ENCODE peak calls at places on chromosomes 4 and X, in five cellular contexts. K is iPS-NIHi11; R is GM19239; I is endodermal cell; J is NK-92 treated with Interleukin-12 subunit alpha and Interleukin-12 subunit beta, amount 100 ng/mL, for 24 hours. W is an unnamed sample.

GRCh38 chr4:130703211-130703920 is 1607.4 kb downstream of the C4orf33 start:
- DNase-seq in K (no peak), R (no peak), I (no peak), J (no peak), W (no peak)

GRCh38 chr4:1872918-1873269 is 1.7 kb downstream of the NSD2 start:
- DNase-seq in K (no peak), R (peak), I (no peak), J (no peak), W (no peak)

GRCh38 chrX:49238735-49239134 is 3.5 kb downstream of the CCDC22 start:
- DNase-seq in K (no peak), R (no peak), I (no peak), J (no peak), W (no peak)

GRCh38 chr4:81472249-81473085 is 760 bp upstream of the RASGEF1B start:
- DNase-seq in K (peak), R (peak), I (peak), J (no peak), W (no peak)

GRCh38 chr4:82797048-82797590 is 1.5 kb downstream of the SCD5 start:
- DNase-seq in K (peak), R (no peak), I (no peak), J (no peak), W (no peak)

GRCh38 chr4:139740531-139741041 is 75.0 kb downstream of the MGST2 start:
- DNase-seq in K (no peak), R (no peak), I (peak), J (no peak), W (no peak)

GRCh38 chr4:68451246-68452211 is 4.3 kb downstream of the TMPRSS11E start:
- DNase-seq in K (peak), R (no peak), I (no peak), J (no peak), W (peak)

GRCh38 chr4:159770398-159770797 is 667.5 kb downstream of the RAPGEF2 start:
- DNase-seq in K (no peak), R (no peak), I (no peak), J (no peak), W (no peak)

GRCh38 chr4:33837043-33837442 is 2407.3 kb downstream of the ARAP2 start:
- DNase-seq in K (no peak), R (no peak), I (no peak), J (no peak), W (peak)

GRCh38 chrX:155768036-155768769 is 112.9 kb upstream of the VAMP7 start:
- DNase-seq in K (no peak), R (no peak), I (no peak), J (no peak), W (no peak)

GRCh38 chr4:472881-473574 is 25.9 kb downstream of the ZNF721 start:
- DNase-seq in K (no peak), R (no peak), I (no peak), J (no peak), W (no peak)

GRCh38 chrX:136622568-136622967 is 25.4 kb upstream of the CD40LG start:
- DNase-seq in K (no peak), R (no peak), I (no peak), J (no peak), W (no peak)

GRCh38 chr4:14566518-14566917 is 435.8 kb upstream of the CPEB2 start:
- DNase-seq in K (no peak), R (no peak), I (no peak), J (no peak), W (no peak)

GRCh38 chr4:170323623-170324022 is 233.9 kb upstream of the AADAT start:
- DNase-seq in K (no peak), R (no peak), I (no peak), J (no peak), W (no peak)

GRCh38 chrX:9785944-9786741 is at the start of gene SHROOM2:
- DNase-seq in K (peak), R (no peak), I (peak), J (no peak), W (no peak)

GRCh38 chrX:1673337-1673736 is 58.5 kb downstream of the ASMT start:
- DNase-seq in K (peak), R (peak), I (peak), J (peak), W (no peak)

GRCh38 chr4:56683455-56683854 is 2.4 kb upstream of the HOPX start:
- DNase-seq in K (no peak), R (no peak), I (no peak), J (no peak), W (no peak)

GRCh38 chr4:95693594-95693993 is 144.8 kb upstream of the UNC5C start:
- DNase-seq in K (peak), R (no peak), I (peak), J (no peak), W (no peak)

GRCh38 chr4:158914178-158914577 is 145.4 kb downstream of the FNIP2 start:
- DNase-seq in K (no peak), R (no peak), I (no peak), J (no peak), W (peak)

GRCh38 chr4:169080970-169081369 is 70.9 kb upstream of the CBR4 start:
- DNase-seq in K (no peak), R (no peak), I (no peak), J (no peak), W (no peak)

GRCh38 chr4:1760521-1761001 is 32.5 kb upstream of the FGFR3 start:
- DNase-seq in K (no peak), R (no peak), I (no peak), J (no peak), W (no peak)

GRCh38 chrX:39017716-39018115 is 216.5 kb downstream of the MID1IP1 start:
- DNase-seq in K (peak), R (no peak), I (peak), J (no peak), W (no peak)

GRCh38 chr4:8514391-8514790 is 65.8 kb upstream of the GPR78 start:
- DNase-seq in K (no peak), R (no peak), I (no peak), J (no peak), W (no peak)

GRCh38 chr4:27684501-27685077 is 823.9 kb downstream of the STIM2 start:
- DNase-seq in K (peak), R (no peak), I (peak), J (peak), W (no peak)

GRCh38 chr4:5200546-5200945 is 149.3 kb downstream of the STK32B start:
- DNase-seq in K (no peak), R (no peak), I (no peak), J (no peak), W (no peak)

GRCh38 chrX:21738145-21738949 is 19.6 kb downstream of the SMPX start:
- DNase-seq in K (peak), R (no peak), I (peak), J (no peak), W (peak)

GRCh38 chrX:101482296-101482695 is 3.0 kb upstream of the ARMCX4 start:
- DNase-seq in K (no peak), R (no peak), I (no peak), J (no peak), W (no peak)

GRCh38 chr4:171031338-171031737 is 781.9 kb upstream of the GALNTL6 start:
- DNase-seq in K (no peak), R (no peak), I (no peak), J (no peak), W (no peak)

GRCh38 chr4:170087163-170087700 is 2.5 kb downstream of the AADAT start:
- DNase-seq in K (no peak), R (no peak), I (no peak), J (no peak), W (no peak)

GRCh38 chrX:72394518-72395163 is 88.9 kb upstream of the CITED1 start:
- DNase-seq in K (no peak), R (no peak), I (no peak), J (no peak), W (no peak)

GRCh38 chr4:139184129-139184528 is 7.1 kb upstream of the ELF2 start:
- DNase-seq in K (no peak), R (no peak), I (no peak), J (no peak), W (no peak)

GRCh38 chr4:122992111-122992510 is 69.7 kb upstream of the NUDT6 start:
- DNase-seq in K (no peak), R (no peak), I (no peak), J (no peak), W (no peak)

GRCh38 chr4:11323771-11324170 is 104.9 kb downstream of the HS3ST1 start:
- DNase-seq in K (no peak), R (no peak), I (no peak), J (no peak), W (no peak)

GRCh38 chr4:61044837-61045236 is 155.3 kb upstream of the ADGRL3 start:
- DNase-seq in K (no peak), R (no peak), I (no peak), J (no peak), W (no peak)